ENCODE peak calls at places on chromosomes 16 and 17, in four cellular contexts. One of them, this sample, is unnamed.

GRCh38 chr17:41048441-41048840 is 1.3 kb upstream of the KRTAP2-1 start:
- DNase-seq in IMR-90: peak
- DNase-seq in H9: no peak
- DNase-seq in trophoblast cell: peak
- DNase-seq in this sample: peak

GRCh38 chr16:53773150-53773846 is 69.3 kb downstream of the FTO start:
- DNase-seq in IMR-90: peak
- DNase-seq in H9: no peak
- DNase-seq in trophoblast cell: peak
- DNase-seq in this sample: peak

GRCh38 chr16:69186642-69187386 is at the start of gene SNTB2:
- DNase-seq in IMR-90: peak
- DNase-seq in H9: peak
- DNase-seq in trophoblast cell: peak
- DNase-seq in this sample: peak

GRCh38 chr17:41538565-41538991 is 10.5 kb upstream of the KRT19 start:
- DNase-seq in IMR-90: peak
- DNase-seq in H9: no peak
- DNase-seq in trophoblast cell: no peak
- DNase-seq in this sample: peak

GRCh38 chr17:45296003-45296832 is 20.6 kb downstream of the MAP3K14 start:
- DNase-seq in IMR-90: peak
- DNase-seq in H9: no peak
- DNase-seq in trophoblast cell: peak
- DNase-seq in this sample: peak

GRCh38 chr17:82204831-82205719 is 7.6 kb downstream of the CCDC57 start:
- DNase-seq in IMR-90: peak
- DNase-seq in H9: no peak
- DNase-seq in trophoblast cell: peak
- DNase-seq in this sample: peak

GRCh38 chr16:57184890-57185445 is 871 bp downstream of the PSME3IP1 start:
- DNase-seq in IMR-90: no peak
- DNase-seq in H9: no peak
- DNase-seq in trophoblast cell: peak
- DNase-seq in this sample: no peak

GRCh38 chr17:80529904-80530292 is 14.7 kb upstream of the RPTOR start:
- DNase-seq in IMR-90: no peak
- DNase-seq in H9: no peak
- DNase-seq in trophoblast cell: peak
- DNase-seq in this sample: no peak

GRCh38 chr16:25198021-25198420 is 18.7 kb upstream of the AQP8 start:
- DNase-seq in IMR-90: peak
- DNase-seq in H9: no peak
- DNase-seq in trophoblast cell: no peak
- DNase-seq in this sample: no peak

GRCh38 chr16:65314246-65315003 is 192.6 kb upstream of the CDH11 start:
- DNase-seq in IMR-90: peak
- DNase-seq in H9: no peak
- DNase-seq in trophoblast cell: peak
- DNase-seq in this sample: no peak

GRCh38 chr17:58693208-58693607 is 806 bp downstream of the RAD51C start:
- DNase-seq in IMR-90: no peak
- DNase-seq in H9: no peak
- DNase-seq in trophoblast cell: peak
- DNase-seq in this sample: no peak

GRCh38 chr17:7882068-7882467 is 6.5 kb upstream of the CHD3 start:
- DNase-seq in IMR-90: no peak
- DNase-seq in H9: peak
- DNase-seq in trophoblast cell: no peak
- DNase-seq in this sample: no peak

GRCh38 chr16:31355701-31356100 is 725 bp downstream of the ITGAX start:
- DNase-seq in IMR-90: no peak
- DNase-seq in H9: no peak
- DNase-seq in trophoblast cell: no peak
- DNase-seq in this sample: no peak

GRCh38 chr16:86775401-86775985 is 197.1 kb downstream of the FOXL1 start:
- DNase-seq in IMR-90: peak
- DNase-seq in H9: no peak
- DNase-seq in trophoblast cell: no peak
- DNase-seq in this sample: peak

GRCh38 chr17:40483679-40484078 is 17.7 kb downstream of the TNS4 start:
- DNase-seq in IMR-90: no peak
- DNase-seq in H9: no peak
- DNase-seq in trophoblast cell: no peak
- DNase-seq in this sample: no peak

GRCh38 chr16:59330030-59330670 is 596.0 kb upstream of the GOT2 start:
- DNase-seq in IMR-90: peak
- DNase-seq in H9: no peak
- DNase-seq in trophoblast cell: no peak
- DNase-seq in this sample: peak

GRCh38 chr16:90057738-90058173 is 19.4 kb downstream of the PRDM7 start:
- DNase-seq in IMR-90: peak
- DNase-seq in H9: no peak
- DNase-seq in trophoblast cell: no peak
- DNase-seq in this sample: peak

GRCh38 chr17:36869856-36870617 is 67.2 kb upstream of the LHX1 start:
- DNase-seq in IMR-90: peak
- DNase-seq in H9: peak
- DNase-seq in trophoblast cell: peak
- DNase-seq in this sample: peak

GRCh38 chr16:795580-796229 is 4.8 kb downstream of the GNG13 start:
- DNase-seq in IMR-90: no peak
- DNase-seq in H9: no peak
- DNase-seq in trophoblast cell: peak
- DNase-seq in this sample: no peak

GRCh38 chr17:31581491-31581890 is 190.0 kb downstream of the RAB11FIP4 start:
- DNase-seq in IMR-90: peak
- DNase-seq in H9: peak
- DNase-seq in trophoblast cell: peak
- DNase-seq in this sample: no peak

GRCh38 chr16:3643095-3643730 is 11.3 kb upstream of the DNASE1 start:
- DNase-seq in IMR-90: no peak
- DNase-seq in H9: no peak
- DNase-seq in trophoblast cell: no peak
- DNase-seq in this sample: no peak

GRCh38 chr16:66366433-66367299 is at the start of gene CDH5:
- DNase-seq in IMR-90: no peak
- DNase-seq in H9: no peak
- DNase-seq in trophoblast cell: no peak
- DNase-seq in this sample: no peak

GRCh38 chr17:74386397-74386796 is 19.1 kb downstream of the GPR142 start:
- DNase-seq in IMR-90: no peak
- DNase-seq in H9: no peak
- DNase-seq in trophoblast cell: no peak
- DNase-seq in this sample: no peak

GRCh38 chr17:74385201-74385600 is 17.9 kb downstream of the GPR142 start:
- DNase-seq in IMR-90: no peak
- DNase-seq in H9: no peak
- DNase-seq in trophoblast cell: no peak
- DNase-seq in this sample: no peak

GRCh38 chr17:74389937-74390679 is 22.8 kb downstream of the GPR142 start:
- DNase-seq in IMR-90: no peak
- DNase-seq in H9: no peak
- DNase-seq in trophoblast cell: no peak
- DNase-seq in this sample: no peak

GRCh38 chr17:74389094-74389753 is 21.9 kb downstream of the GPR142 start:
- DNase-seq in IMR-90: no peak
- DNase-seq in H9: no peak
- DNase-seq in trophoblast cell: no peak
- DNase-seq in this sample: no peak

GRCh38 chr17:74387365-74388218 is 20.3 kb downstream of the GPR142 start:
- DNase-seq in IMR-90: no peak
- DNase-seq in H9: no peak
- DNase-seq in trophoblast cell: no peak
- DNase-seq in this sample: no peak
- H3K23ac ChIP-seq in IMR-90: no peak
- H3K23ac ChIP-seq in H9: no peak
- H3K23ac ChIP-seq in trophoblast cell: no peak
- H3K23ac ChIP-seq in this sample: no peak

GRCh38 chr16:47888142-47888541 is 267.7 kb downstream of the ABCC12 start:
- DNase-seq in IMR-90: peak
- DNase-seq in H9: peak
- DNase-seq in trophoblast cell: peak
- DNase-seq in this sample: peak
- H3K4me2 ChIP-seq in IMR-90: no peak
- H3K4me2 ChIP-seq in H9: peak
- H3K4me2 ChIP-seq in trophoblast cell: no peak
- H3K4me2 ChIP-seq in this sample: no peak

GRCh38 chr16:83925957-83926725 is 26.9 kb upstream of the OSGIN1 start:
- DNase-seq in IMR-90: no peak
- DNase-seq in H9: no peak
- DNase-seq in trophoblast cell: no peak
- DNase-seq in this sample: no peak
- H3K23ac ChIP-seq in IMR-90: no peak
- H3K23ac ChIP-seq in H9: no peak
- H3K23ac ChIP-seq in trophoblast cell: no peak
- H3K23ac ChIP-seq in this sample: no peak

GRCh38 chr16:85302848-85303353 is 190.6 kb upstream of the CIBAR2 start:
- DNase-seq in IMR-90: no peak
- DNase-seq in H9: no peak
- DNase-seq in trophoblast cell: no peak
- DNase-seq in this sample: peak
- H3K4me2 ChIP-seq in IMR-90: no peak
- H3K4me2 ChIP-seq in H9: peak
- H3K4me2 ChIP-seq in trophoblast cell: peak
- H3K4me2 ChIP-seq in this sample: no peak

GRCh38 chr16:88649924-88650748 is 717 bp downstream of the CYBA start:
- DNase-seq in IMR-90: peak
- DNase-seq in H9: peak
- DNase-seq in trophoblast cell: peak
- DNase-seq in this sample: peak
- H3K23ac ChIP-seq in IMR-90: peak
- H3K23ac ChIP-seq in H9: no peak
- H3K23ac ChIP-seq in trophoblast cell: no peak
- H3K23ac ChIP-seq in this sample: no peak

GRCh38 chr17:2158011-2158410 is 103.1 kb downstream of the HIC1 start:
- DNase-seq in IMR-90: peak
- DNase-seq in H9: no peak
- DNase-seq in trophoblast cell: peak
- DNase-seq in this sample: peak
- H3K4me2 ChIP-seq in IMR-90: peak
- H3K4me2 ChIP-seq in H9: no peak
- H3K4me2 ChIP-seq in trophoblast cell: no peak
- H3K4me2 ChIP-seq in this sample: no peak

GRCh38 chr17:43881176-43881575 is 26.2 kb downstream of the MPP2 start:
- DNase-seq in IMR-90: no peak
- DNase-seq in H9: no peak
- DNase-seq in trophoblast cell: no peak
- DNase-seq in this sample: no peak

GRCh38 chr17:43878260-43879082 is 28.9 kb downstream of the MPP2 start:
- DNase-seq in IMR-90: peak
- DNase-seq in H9: peak
- DNase-seq in trophoblast cell: peak
- DNase-seq in this sample: peak

GRCh38 chr17:43881758-43882505 is 25.4 kb downstream of the MPP2 start:
- DNase-seq in IMR-90: no peak
- DNase-seq in H9: no peak
- DNase-seq in trophoblast cell: peak
- DNase-seq in this sample: no peak

GRCh38 chr17:43879723-43880419 is 27.5 kb downstream of the MPP2 start:
- DNase-seq in IMR-90: no peak
- DNase-seq in H9: no peak
- DNase-seq in trophoblast cell: no peak
- DNase-seq in this sample: no peak

DNA sequence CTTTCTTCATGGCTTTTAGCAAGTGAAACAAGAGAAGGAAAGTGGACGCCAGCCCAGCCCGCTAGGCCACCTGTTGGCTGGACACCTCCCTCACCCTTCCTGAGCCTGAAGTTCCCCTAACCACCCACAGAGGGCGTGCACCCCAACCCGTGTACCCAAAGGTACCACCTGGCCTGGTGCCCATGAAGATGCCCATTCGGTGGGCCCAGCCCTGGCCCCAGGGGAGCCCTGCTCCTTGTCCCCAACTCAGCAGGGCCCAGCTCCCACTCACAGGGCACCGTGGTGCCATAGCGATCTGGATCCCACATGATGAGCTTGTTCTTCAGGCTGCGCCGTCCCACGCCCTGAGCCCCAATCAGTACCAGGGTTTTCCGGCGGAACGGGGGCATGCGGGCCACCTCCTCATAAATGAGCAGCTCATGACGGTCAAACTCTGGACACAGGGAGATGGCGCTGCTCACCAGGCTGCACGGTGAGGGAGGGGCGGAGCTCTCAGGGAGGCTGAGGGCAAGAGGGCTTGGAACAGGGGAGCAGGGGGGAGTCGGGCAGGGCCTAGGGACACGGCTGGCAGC is 26.8 kb downstream of the MPP2 start:
- DNase-seq in IMR-90: no peak
- DNase-seq in H9: peak
- DNase-seq in trophoblast cell: peak
- DNase-seq in this sample: peak
- H3K23ac ChIP-seq in IMR-90: no peak
- H3K23ac ChIP-seq in H9: no peak
- H3K23ac ChIP-seq in trophoblast cell: no peak
- H3K23ac ChIP-seq in this sample: peak

This sample was measured in mesenchymal stem cell.